ENCODE peak calls at places on chromosome 9, in nine cellular contexts. U, B, F, G, T, M, A, W and Y are unnamed samples.

GRCh38 chr9:75229605-75230332 is 141.5 kb downstream of the OSTF1 start:
- DNase-seq in U (no peak), B (no peak), F (no peak), G (no peak), T (no peak), M (no peak), A (peak), W (no peak), Y (no peak)

GRCh38 chr9:137311171-137311970 is 9.3 kb upstream of the NRARP start:
- DNase-seq in U (peak), B (no peak), F (peak), G (no peak), T (no peak), M (peak), A (peak), W (no peak), Y (no peak)

GRCh38 chr9:107137495-107138202 is 145.4 kb upstream of the RAD23B start:
- DNase-seq in U (no peak), B (peak), F (no peak), G (no peak), T (no peak), M (no peak), A (no peak), W (no peak), Y (peak)

GRCh38 chr9:130519927-130520326 is 59.5 kb upstream of the FUBP3 start:
- DNase-seq in U (no peak), B (no peak), F (no peak), G (no peak), T (no peak), M (no peak), A (no peak), W (no peak), Y (no peak)

GRCh38 chr9:136023401-136024225 is 62.4 kb upstream of the UBAC1 start:
- DNase-seq in U (no peak), B (no peak), F (peak), G (no peak), T (peak), M (peak), A (peak), W (no peak), Y (no peak)

GRCh38 chr9:98251554-98251953 is 3.9 kb downstream of the TBC1D2 start:
- DNase-seq in U (peak), B (no peak), F (no peak), G (no peak), T (no peak), M (no peak), A (no peak), W (no peak), Y (no peak)

GRCh38 chr9:738209-738915 is 103.1 kb upstream of the DMRT1 start:
- DNase-seq in U (no peak), B (no peak), F (no peak), G (peak), T (no peak), M (no peak), A (no peak), W (no peak), Y (no peak)

GRCh38 chr9:95763983-95764382 is 111.5 kb upstream of the ERCC6L2 start:
- DNase-seq in U (no peak), B (no peak), F (no peak), G (no peak), T (no peak), M (no peak), A (no peak), W (no peak), Y (no peak)

GRCh38 chr9:125399165-125399564 is 137.5 kb downstream of the GAPVD1 start:
- DNase-seq in U (no peak), B (no peak), F (no peak), G (no peak), T (no peak), M (no peak), A (no peak), W (no peak), Y (no peak)

GRCh38 chr9:21560281-21560745 is 78.2 kb upstream of the IFNE start:
- DNase-seq in U (no peak), B (no peak), F (no peak), G (no peak), T (no peak), M (no peak), A (no peak), W (no peak), Y (no peak)

GRCh38 chr9:99235874-99236627 is 14.0 kb downstream of the SEC61B start:
- DNase-seq in U (no peak), B (no peak), F (no peak), G (no peak), T (no peak), M (no peak), A (no peak), W (no peak), Y (peak)

GRCh38 chr9:93681316-93682154 is 105.2 kb downstream of the PHF2 start:
- DNase-seq in U (peak), B (peak), F (peak), G (peak), T (no peak), M (peak), A (no peak), W (no peak), Y (no peak)

GRCh38 chr9:133928248-133928764 is 63.8 kb downstream of the VAV2 start:
- DNase-seq in U (peak), B (no peak), F (no peak), G (no peak), T (no peak), M (no peak), A (peak), W (no peak), Y (no peak)

GRCh38 chr9:21557428-21557768 is 75.3 kb upstream of the IFNE start:
- DNase-seq in U (no peak), B (no peak), F (no peak), G (no peak), T (no peak), M (no peak), A (no peak), W (no peak), Y (no peak)

GRCh38 chr9:21591221-21592062 is 109.3 kb upstream of the IFNE start:
- DNase-seq in U (peak), B (no peak), F (no peak), G (peak), T (peak), M (no peak), A (no peak), W (no peak), Y (no peak)

GRCh38 chr9:93697352-93698139 is 121.2 kb downstream of the PHF2 start:
- DNase-seq in U (no peak), B (no peak), F (peak), G (no peak), T (no peak), M (no peak), A (no peak), W (no peak), Y (peak)

GRCh38 chr9:21070887-21071286 is 6.9 kb downstream of the IFNB1 start:
- DNase-seq in U (no peak), B (no peak), F (no peak), G (no peak), T (no peak), M (no peak), A (no peak), W (no peak), Y (no peak)

GRCh38 chr9:107782381-107782780 is 292.8 kb upstream of the KLF4 start:
- DNase-seq in U (no peak), B (no peak), F (no peak), G (no peak), T (no peak), M (no peak), A (no peak), W (no peak), Y (no peak)

GRCh38 chr9:78786794-78787193 is 489.9 kb downstream of the PSAT1 start:
- DNase-seq in U (no peak), B (no peak), F (no peak), G (no peak), T (no peak), M (no peak), A (no peak), W (no peak), Y (no peak)

GRCh38 chr9:99299214-99300102 is 77.4 kb downstream of the SEC61B start:
- DNase-seq in U (no peak), B (no peak), F (no peak), G (no peak), T (no peak), M (no peak), A (no peak), W (no peak), Y (peak)

GRCh38 chr9:84493284-84493947 is 152.9 kb upstream of the SLC28A3 start:
- DNase-seq in U (no peak), B (no peak), F (no peak), G (no peak), T (no peak), M (no peak), A (no peak), W (no peak), Y (no peak)

GRCh38 chr9:69370430-69370829 is 45.4 kb downstream of the ENTREP1 start:
- DNase-seq in U (no peak), B (no peak), F (no peak), G (no peak), T (no peak), M (no peak), A (no peak), W (no peak), Y (no peak)

GRCh38 chr9:86193088-86193487 is 66.4 kb downstream of the C9orf153 start:
- DNase-seq in U (no peak), B (no peak), F (no peak), G (no peak), T (no peak), M (no peak), A (no peak), W (no peak), Y (no peak)

GRCh38 chr9:119369670-119370366 is 583 bp upstream of the BRINP1 start:
- DNase-seq in U (peak), B (no peak), F (no peak), G (no peak), T (no peak), M (no peak), A (no peak), W (no peak), Y (no peak)

GRCh38 chr9:131675437-131676022 is 64.3 kb downstream of the RAPGEF1 start:
- DNase-seq in U (no peak), B (no peak), F (no peak), G (no peak), T (no peak), M (no peak), A (no peak), W (no peak), Y (no peak)

GRCh38 chr9:2469681-2470141 is 151.9 kb upstream of the VLDLR start:
- DNase-seq in U (peak), B (peak), F (no peak), G (peak), T (peak), M (peak), A (no peak), W (no peak), Y (no peak)

GRCh38 chr9:96217358-96217755 is 84.6 kb downstream of the HSD17B3 start:
- DNase-seq in U (no peak), B (no peak), F (no peak), G (no peak), T (no peak), M (peak), A (no peak), W (no peak), Y (no peak)

GRCh38 chr9:89873801-89874200 is 269.0 kb downstream of the GADD45G start:
- DNase-seq in U (no peak), B (no peak), F (peak), G (peak), T (no peak), M (peak), A (no peak), W (no peak), Y (no peak)

GRCh38 chr9:5263568-5264218 is 32.5 kb downstream of the INSL4 start:
- DNase-seq in U (no peak), B (no peak), F (no peak), G (no peak), T (no peak), M (no peak), A (no peak), W (no peak), Y (no peak)

GRCh38 chr9:79672891-79673290 is 101.1 kb downstream of the TLE4 start:
- DNase-seq in U (no peak), B (no peak), F (no peak), G (no peak), T (no peak), M (no peak), A (no peak), W (no peak), Y (no peak)

GRCh38 chr9:134196911-134197310 is 32.5 kb upstream of the RNU6ATAC start:
- DNase-seq in U (peak), B (no peak), F (peak), G (no peak), T (no peak), M (no peak), A (no peak), W (no peak), Y (no peak)

GRCh38 chr9:21334603-21334968 is 618 bp downstream of the KLHL9 start:
- DNase-seq in U (no peak), B (peak), F (no peak), G (no peak), T (no peak), M (no peak), A (no peak), W (no peak), Y (no peak)

GRCh38 chr9:135882011-135882410 is 25.3 kb downstream of the CAMSAP1 start:
- DNase-seq in U (no peak), B (no peak), F (no peak), G (no peak), T (no peak), M (no peak), A (no peak), W (no peak), Y (no peak)

GRCh38 chr9:120505186-120505585 is 74.8 kb downstream of the CDK5RAP2 start:
- DNase-seq in U (no peak), B (no peak), F (no peak), G (no peak), T (no peak), M (no peak), A (no peak), W (no peak), Y (no peak)
- TF ChIP-seq CTCF in U (no peak), B (no peak), F (no peak), G (no peak), T (no peak), M (no peak), A (no peak), W (no peak), Y (no peak)

GRCh38 chr9:15249042-15249818 is 57.8 kb downstream of the TTC39B start:
- DNase-seq in U (no peak), B (peak), F (no peak), G (no peak), T (no peak), M (no peak), A (no peak), W (no peak), Y (no peak)
- TF ChIP-seq CTCF in U (no peak), B (no peak), F (no peak), G (no peak), T (no peak), M (no peak), A (no peak), W (no peak), Y (no peak)

GRCh38 chr9:129481824-129482511 is 138.9 kb downstream of the C9orf50 start:
- DNase-seq in U (peak), B (no peak), F (peak), G (peak), T (no peak), M (no peak), A (peak), W (no peak), Y (no peak)
- TF ChIP-seq CTCF in U (no peak), B (no peak), F (no peak), G (peak), T (peak), M (no peak), A (no peak), W (peak), Y (no peak)

GRCh38 chr9:112443636-112444035 is 43.0 kb upstream of the KIAA1958 start:
- DNase-seq in U (no peak), B (no peak), F (no peak), G (no peak), T (no peak), M (no peak), A (no peak), W (no peak), Y (no peak)

GRCh38 chr9:112446518-112446917 is 40.1 kb upstream of the KIAA1958 start:
- DNase-seq in U (no peak), B (no peak), F (no peak), G (no peak), T (no peak), M (no peak), A (no peak), W (no peak), Y (no peak)

GRCh38 chr9:112446080-112446479 is 40.5 kb upstream of the KIAA1958 start:
- DNase-seq in U (no peak), B (no peak), F (no peak), G (no peak), T (no peak), M (no peak), A (no peak), W (no peak), Y (no peak)

GRCh38 chr9:112445196-112445595 is 41.4 kb upstream of the KIAA1958 start:
- DNase-seq in U (no peak), B (no peak), F (no peak), G (no peak), T (no peak), M (no peak), A (no peak), W (no peak), Y (no peak)

GRCh38 chr9:112443200-112443599 is 43.4 kb upstream of the KIAA1958 start:
- DNase-seq in U (no peak), B (peak), F (no peak), G (no peak), T (no peak), M (no peak), A (no peak), W (no peak), Y (no peak)
- TF ChIP-seq CTCF in U (no peak), B (no peak), F (peak), G (no peak), T (peak), M (no peak), A (peak), W (peak), Y (peak)

GRCh38 chr9:128340691-128341434 is 536 bp downstream of the SLC27A4 start:
- DNase-seq in U (no peak), B (peak), F (no peak), G (no peak), T (no peak), M (no peak), A (no peak), W (no peak), Y (peak)
- TF ChIP-seq CTCF in U (no peak), B (no peak), F (no peak), G (no peak), T (no peak), M (no peak), A (no peak), W (no peak), Y (no peak)

DNA sequence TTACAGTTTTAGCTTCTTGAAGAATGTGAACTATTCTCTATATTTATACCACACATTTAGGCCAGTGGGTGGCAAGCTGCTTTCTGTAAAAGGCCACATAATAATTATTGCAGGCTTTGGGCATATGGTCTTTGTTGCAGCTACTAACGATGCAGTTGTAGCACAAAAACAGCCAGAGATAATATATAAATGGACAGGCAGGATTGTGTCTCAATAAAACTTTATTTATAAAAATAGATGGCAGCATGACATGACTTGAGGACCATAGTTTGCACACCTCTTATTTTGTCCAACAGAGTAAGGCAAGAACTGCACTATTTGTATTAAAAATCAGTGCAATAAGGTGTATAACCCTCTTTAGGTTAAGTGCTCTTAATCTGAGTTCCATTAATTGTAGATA is 415.0 kb downstream of the ANXA1 start:
- DNase-seq in U (no peak), B (no peak), F (no peak), G (no peak), T (no peak), M (no peak), A (no peak), W (no peak), Y (no peak)
- TF ChIP-seq CTCF in U (no peak), B (no peak), F (no peak), G (no peak), T (no peak), M (no peak), A (no peak), W (no peak), Y (no peak)